ENCODE peak calls at places on chromosome 15, in nine cellular contexts. One of them, this sample, is unnamed.

GRCh38 chr15:38193496-38193895 is 59.1 kb upstream of the SPRED1 start:
- DNase-seq in right cardiac atrium: no peak
- DNase-seq in GM06990: no peak
- DNase-seq in activated CD4-positive, alpha-beta T cell treated with anti-CD3 and anti-CD28 coated beads, Interleukin-2, amount 50 U/mL, for 1 hour: no peak
- DNase-seq in RWPE2: no peak
- DNase-seq in uterus: no peak
- DNase-seq in stimulated activated CD8-positive, alpha-beta memory T cell treated with anti-CD3 and anti-CD28 coated beads, Interleukin-7, amount 100 ng/mL, for 1 hour: no peak
- DNase-seq in HEK293T: no peak
- DNase-seq in neuronal stem cell: no peak
- DNase-seq in this sample: no peak

GRCh38 chr15:70505971-70506887 is 257.1 kb downstream of the UACA start:
- DNase-seq in right cardiac atrium: no peak
- DNase-seq in GM06990: no peak
- DNase-seq in activated CD4-positive, alpha-beta T cell treated with anti-CD3 and anti-CD28 coated beads, Interleukin-2, amount 50 U/mL, for 1 hour: no peak
- DNase-seq in RWPE2: no peak
- DNase-seq in uterus: no peak
- DNase-seq in stimulated activated CD8-positive, alpha-beta memory T cell treated with anti-CD3 and anti-CD28 coated beads, Interleukin-7, amount 100 ng/mL, for 1 hour: no peak
- DNase-seq in HEK293T: no peak
- DNase-seq in neuronal stem cell: no peak
- DNase-seq in this sample: no peak

GRCh38 chr15:31279221-31280036 is 47.2 kb upstream of the KLF13 start:
- DNase-seq in right cardiac atrium: peak
- DNase-seq in GM06990: no peak
- DNase-seq in activated CD4-positive, alpha-beta T cell treated with anti-CD3 and anti-CD28 coated beads, Interleukin-2, amount 50 U/mL, for 1 hour: no peak
- DNase-seq in RWPE2: peak
- DNase-seq in uterus: no peak
- DNase-seq in stimulated activated CD8-positive, alpha-beta memory T cell treated with anti-CD3 and anti-CD28 coated beads, Interleukin-7, amount 100 ng/mL, for 1 hour: no peak
- DNase-seq in HEK293T: no peak
- DNase-seq in neuronal stem cell: no peak
- DNase-seq in this sample: peak

GRCh38 chr15:75594276-75594675 is 15.2 kb upstream of the PTPN9 start:
- DNase-seq in right cardiac atrium: no peak
- DNase-seq in GM06990: no peak
- DNase-seq in activated CD4-positive, alpha-beta T cell treated with anti-CD3 and anti-CD28 coated beads, Interleukin-2, amount 50 U/mL, for 1 hour: no peak
- DNase-seq in RWPE2: peak
- DNase-seq in uterus: peak
- DNase-seq in stimulated activated CD8-positive, alpha-beta memory T cell treated with anti-CD3 and anti-CD28 coated beads, Interleukin-7, amount 100 ng/mL, for 1 hour: no peak
- DNase-seq in HEK293T: no peak
- DNase-seq in neuronal stem cell: no peak
- DNase-seq in this sample: no peak

GRCh38 chr15:36501063-36501678 is 78.3 kb upstream of the CDIN1 start:
- DNase-seq in right cardiac atrium: no peak
- DNase-seq in GM06990: no peak
- DNase-seq in activated CD4-positive, alpha-beta T cell treated with anti-CD3 and anti-CD28 coated beads, Interleukin-2, amount 50 U/mL, for 1 hour: no peak
- DNase-seq in RWPE2: no peak
- DNase-seq in uterus: no peak
- DNase-seq in stimulated activated CD8-positive, alpha-beta memory T cell treated with anti-CD3 and anti-CD28 coated beads, Interleukin-7, amount 100 ng/mL, for 1 hour: no peak
- DNase-seq in HEK293T: peak
- DNase-seq in neuronal stem cell: peak
- DNase-seq in this sample: peak

GRCh38 chr15:76711351-76711827 is 193.8 kb downstream of the SCAPER start:
- DNase-seq in right cardiac atrium: no peak
- DNase-seq in GM06990: peak
- DNase-seq in activated CD4-positive, alpha-beta T cell treated with anti-CD3 and anti-CD28 coated beads, Interleukin-2, amount 50 U/mL, for 1 hour: no peak
- DNase-seq in RWPE2: no peak
- DNase-seq in uterus: no peak
- DNase-seq in stimulated activated CD8-positive, alpha-beta memory T cell treated with anti-CD3 and anti-CD28 coated beads, Interleukin-7, amount 100 ng/mL, for 1 hour: no peak
- DNase-seq in HEK293T: no peak
- DNase-seq in neuronal stem cell: no peak
- DNase-seq in this sample: no peak

GRCh38 chr15:28978661-28979060 is 92.9 kb downstream of the APBA2 start:
- DNase-seq in right cardiac atrium: no peak
- DNase-seq in GM06990: no peak
- DNase-seq in activated CD4-positive, alpha-beta T cell treated with anti-CD3 and anti-CD28 coated beads, Interleukin-2, amount 50 U/mL, for 1 hour: no peak
- DNase-seq in RWPE2: no peak
- DNase-seq in uterus: no peak
- DNase-seq in stimulated activated CD8-positive, alpha-beta memory T cell treated with anti-CD3 and anti-CD28 coated beads, Interleukin-7, amount 100 ng/mL, for 1 hour: no peak
- DNase-seq in HEK293T: no peak
- DNase-seq in neuronal stem cell: no peak
- DNase-seq in this sample: no peak

GRCh38 chr15:42736178-42736792 is 643 bp downstream of the CDAN1 start:
- DNase-seq in right cardiac atrium: peak
- DNase-seq in GM06990: peak
- DNase-seq in activated CD4-positive, alpha-beta T cell treated with anti-CD3 and anti-CD28 coated beads, Interleukin-2, amount 50 U/mL, for 1 hour: no peak
- DNase-seq in RWPE2: peak
- DNase-seq in uterus: peak
- DNase-seq in stimulated activated CD8-positive, alpha-beta memory T cell treated with anti-CD3 and anti-CD28 coated beads, Interleukin-7, amount 100 ng/mL, for 1 hour: no peak
- DNase-seq in HEK293T: peak
- DNase-seq in neuronal stem cell: no peak
- DNase-seq in this sample: no peak

GRCh38 chr15:88258021-88258641 is 1.6 kb upstream of the NTRK3 start:
- DNase-seq in right cardiac atrium: peak
- DNase-seq in GM06990: no peak
- DNase-seq in activated CD4-positive, alpha-beta T cell treated with anti-CD3 and anti-CD28 coated beads, Interleukin-2, amount 50 U/mL, for 1 hour: no peak
- DNase-seq in RWPE2: no peak
- DNase-seq in uterus: no peak
- DNase-seq in stimulated activated CD8-positive, alpha-beta memory T cell treated with anti-CD3 and anti-CD28 coated beads, Interleukin-7, amount 100 ng/mL, for 1 hour: no peak
- DNase-seq in HEK293T: peak
- DNase-seq in neuronal stem cell: peak
- DNase-seq in this sample: no peak

GRCh38 chr15:20294651-20295237 is 246.9 kb downstream of the GOLGA6L6 start:
- DNase-seq in right cardiac atrium: no peak
- DNase-seq in GM06990: no peak
- DNase-seq in activated CD4-positive, alpha-beta T cell treated with anti-CD3 and anti-CD28 coated beads, Interleukin-2, amount 50 U/mL, for 1 hour: no peak
- DNase-seq in RWPE2: no peak
- DNase-seq in uterus: no peak
- DNase-seq in stimulated activated CD8-positive, alpha-beta memory T cell treated with anti-CD3 and anti-CD28 coated beads, Interleukin-7, amount 100 ng/mL, for 1 hour: no peak
- DNase-seq in HEK293T: no peak
- DNase-seq in neuronal stem cell: peak
- DNase-seq in this sample: no peak

GRCh38 chr15:92166029-92166428 is 227.7 kb upstream of the ST8SIA2 start:
- DNase-seq in right cardiac atrium: peak
- DNase-seq in GM06990: no peak
- DNase-seq in activated CD4-positive, alpha-beta T cell treated with anti-CD3 and anti-CD28 coated beads, Interleukin-2, amount 50 U/mL, for 1 hour: no peak
- DNase-seq in RWPE2: no peak
- DNase-seq in uterus: no peak
- DNase-seq in stimulated activated CD8-positive, alpha-beta memory T cell treated with anti-CD3 and anti-CD28 coated beads, Interleukin-7, amount 100 ng/mL, for 1 hour: no peak
- DNase-seq in HEK293T: no peak
- DNase-seq in neuronal stem cell: no peak
- DNase-seq in this sample: no peak

GRCh38 chr15:72994778-72995177 is 57.5 kb upstream of the NEO1 start:
- DNase-seq in right cardiac atrium: peak
- DNase-seq in GM06990: no peak
- DNase-seq in activated CD4-positive, alpha-beta T cell treated with anti-CD3 and anti-CD28 coated beads, Interleukin-2, amount 50 U/mL, for 1 hour: no peak
- DNase-seq in RWPE2: no peak
- DNase-seq in uterus: no peak
- DNase-seq in stimulated activated CD8-positive, alpha-beta memory T cell treated with anti-CD3 and anti-CD28 coated beads, Interleukin-7, amount 100 ng/mL, for 1 hour: no peak
- DNase-seq in HEK293T: no peak
- DNase-seq in neuronal stem cell: no peak
- DNase-seq in this sample: no peak

GRCh38 chr15:60376677-60377095 is 21.1 kb downstream of the ANXA2 start:
- DNase-seq in right cardiac atrium: no peak
- DNase-seq in GM06990: no peak
- DNase-seq in activated CD4-positive, alpha-beta T cell treated with anti-CD3 and anti-CD28 coated beads, Interleukin-2, amount 50 U/mL, for 1 hour: no peak
- DNase-seq in RWPE2: no peak
- DNase-seq in uterus: no peak
- DNase-seq in stimulated activated CD8-positive, alpha-beta memory T cell treated with anti-CD3 and anti-CD28 coated beads, Interleukin-7, amount 100 ng/mL, for 1 hour: no peak
- DNase-seq in HEK293T: no peak
- DNase-seq in neuronal stem cell: no peak
- DNase-seq in this sample: no peak

GRCh38 chr15:50137330-50137761 is 18.3 kb upstream of the ATP8B4 start:
- DNase-seq in right cardiac atrium: no peak
- DNase-seq in GM06990: no peak
- DNase-seq in activated CD4-positive, alpha-beta T cell treated with anti-CD3 and anti-CD28 coated beads, Interleukin-2, amount 50 U/mL, for 1 hour: no peak
- DNase-seq in RWPE2: peak
- DNase-seq in uterus: no peak
- DNase-seq in stimulated activated CD8-positive, alpha-beta memory T cell treated with anti-CD3 and anti-CD28 coated beads, Interleukin-7, amount 100 ng/mL, for 1 hour: no peak
- DNase-seq in HEK293T: no peak
- DNase-seq in neuronal stem cell: no peak
- DNase-seq in this sample: no peak

GRCh38 chr15:47715856-47716445 is 1.4 kb upstream of the SEMA6D start:
- DNase-seq in right cardiac atrium: peak
- DNase-seq in GM06990: no peak
- DNase-seq in activated CD4-positive, alpha-beta T cell treated with anti-CD3 and anti-CD28 coated beads, Interleukin-2, amount 50 U/mL, for 1 hour: no peak
- DNase-seq in RWPE2: no peak
- DNase-seq in uterus: no peak
- DNase-seq in stimulated activated CD8-positive, alpha-beta memory T cell treated with anti-CD3 and anti-CD28 coated beads, Interleukin-7, amount 100 ng/mL, for 1 hour: no peak
- DNase-seq in HEK293T: no peak
- DNase-seq in neuronal stem cell: peak
- DNase-seq in this sample: no peak

GRCh38 chr15:97235285-97235985 is 725.1 kb upstream of the ARRDC4 start:
- DNase-seq in right cardiac atrium: peak
- DNase-seq in GM06990: no peak
- DNase-seq in activated CD4-positive, alpha-beta T cell treated with anti-CD3 and anti-CD28 coated beads, Interleukin-2, amount 50 U/mL, for 1 hour: peak
- DNase-seq in RWPE2: no peak
- DNase-seq in uterus: peak
- DNase-seq in stimulated activated CD8-positive, alpha-beta memory T cell treated with anti-CD3 and anti-CD28 coated beads, Interleukin-7, amount 100 ng/mL, for 1 hour: no peak
- DNase-seq in HEK293T: peak
- DNase-seq in neuronal stem cell: peak
- DNase-seq in this sample: no peak

GRCh38 chr15:91465696-91466095 is 365.6 kb downstream of the SV2B start:
- DNase-seq in right cardiac atrium: no peak
- DNase-seq in GM06990: no peak
- DNase-seq in activated CD4-positive, alpha-beta T cell treated with anti-CD3 and anti-CD28 coated beads, Interleukin-2, amount 50 U/mL, for 1 hour: no peak
- DNase-seq in RWPE2: no peak
- DNase-seq in uterus: no peak
- DNase-seq in stimulated activated CD8-positive, alpha-beta memory T cell treated with anti-CD3 and anti-CD28 coated beads, Interleukin-7, amount 100 ng/mL, for 1 hour: no peak
- DNase-seq in HEK293T: no peak
- DNase-seq in neuronal stem cell: no peak
- DNase-seq in this sample: no peak

GRCh38 chr15:71940004-71940588 is 129.7 kb downstream of the NR2E3 start:
- DNase-seq in right cardiac atrium: no peak
- DNase-seq in GM06990: no peak
- DNase-seq in activated CD4-positive, alpha-beta T cell treated with anti-CD3 and anti-CD28 coated beads, Interleukin-2, amount 50 U/mL, for 1 hour: no peak
- DNase-seq in RWPE2: peak
- DNase-seq in uterus: no peak
- DNase-seq in stimulated activated CD8-positive, alpha-beta memory T cell treated with anti-CD3 and anti-CD28 coated beads, Interleukin-7, amount 100 ng/mL, for 1 hour: no peak
- DNase-seq in HEK293T: no peak
- DNase-seq in neuronal stem cell: no peak
- DNase-seq in this sample: no peak

GRCh38 chr15:52566889-52567288 is 1.9 kb downstream of the ARPP19 start:
- DNase-seq in right cardiac atrium: no peak
- DNase-seq in GM06990: no peak
- DNase-seq in activated CD4-positive, alpha-beta T cell treated with anti-CD3 and anti-CD28 coated beads, Interleukin-2, amount 50 U/mL, for 1 hour: no peak
- DNase-seq in RWPE2: no peak
- DNase-seq in uterus: no peak
- DNase-seq in stimulated activated CD8-positive, alpha-beta memory T cell treated with anti-CD3 and anti-CD28 coated beads, Interleukin-7, amount 100 ng/mL, for 1 hour: no peak
- DNase-seq in HEK293T: no peak
- DNase-seq in neuronal stem cell: no peak
- DNase-seq in this sample: no peak

GRCh38 chr15:90870354-90871096 is 2.1 kb downstream of the FURIN start:
- DNase-seq in right cardiac atrium: peak
- DNase-seq in GM06990: no peak
- DNase-seq in activated CD4-positive, alpha-beta T cell treated with anti-CD3 and anti-CD28 coated beads, Interleukin-2, amount 50 U/mL, for 1 hour: no peak
- DNase-seq in RWPE2: no peak
- DNase-seq in uterus: no peak
- DNase-seq in stimulated activated CD8-positive, alpha-beta memory T cell treated with anti-CD3 and anti-CD28 coated beads, Interleukin-7, amount 100 ng/mL, for 1 hour: no peak
- DNase-seq in HEK293T: no peak
- DNase-seq in neuronal stem cell: no peak
- DNase-seq in this sample: no peak

GRCh38 chr15:38842991-38843610 is 278.5 kb upstream of the RASGRP1 start:
- DNase-seq in right cardiac atrium: no peak
- DNase-seq in GM06990: no peak
- DNase-seq in activated CD4-positive, alpha-beta T cell treated with anti-CD3 and anti-CD28 coated beads, Interleukin-2, amount 50 U/mL, for 1 hour: no peak
- DNase-seq in RWPE2: no peak
- DNase-seq in uterus: no peak
- DNase-seq in stimulated activated CD8-positive, alpha-beta memory T cell treated with anti-CD3 and anti-CD28 coated beads, Interleukin-7, amount 100 ng/mL, for 1 hour: no peak
- DNase-seq in HEK293T: no peak
- DNase-seq in neuronal stem cell: no peak
- DNase-seq in this sample: no peak

GRCh38 chr15:99983171-99983891 is 250.1 kb upstream of the LYSMD4 start:
- DNase-seq in right cardiac atrium: no peak
- DNase-seq in GM06990: no peak
- DNase-seq in activated CD4-positive, alpha-beta T cell treated with anti-CD3 and anti-CD28 coated beads, Interleukin-2, amount 50 U/mL, for 1 hour: no peak
- DNase-seq in RWPE2: no peak
- DNase-seq in uterus: no peak
- DNase-seq in stimulated activated CD8-positive, alpha-beta memory T cell treated with anti-CD3 and anti-CD28 coated beads, Interleukin-7, amount 100 ng/mL, for 1 hour: no peak
- DNase-seq in HEK293T: no peak
- DNase-seq in neuronal stem cell: no peak
- DNase-seq in this sample: no peak

GRCh38 chr15:45242289-45242688 is 9.7 kb upstream of the SLC28A2 start:
- DNase-seq in right cardiac atrium: no peak
- DNase-seq in GM06990: peak
- DNase-seq in activated CD4-positive, alpha-beta T cell treated with anti-CD3 and anti-CD28 coated beads, Interleukin-2, amount 50 U/mL, for 1 hour: no peak
- DNase-seq in RWPE2: no peak
- DNase-seq in uterus: no peak
- DNase-seq in stimulated activated CD8-positive, alpha-beta memory T cell treated with anti-CD3 and anti-CD28 coated beads, Interleukin-7, amount 100 ng/mL, for 1 hour: no peak
- DNase-seq in HEK293T: no peak
- DNase-seq in neuronal stem cell: peak
- DNase-seq in this sample: no peak

GRCh38 chr15:99443768-99444446 is 121.9 kb upstream of the MEF2A start:
- DNase-seq in right cardiac atrium: peak
- DNase-seq in GM06990: no peak
- DNase-seq in activated CD4-positive, alpha-beta T cell treated with anti-CD3 and anti-CD28 coated beads, Interleukin-2, amount 50 U/mL, for 1 hour: no peak
- DNase-seq in RWPE2: no peak
- DNase-seq in uterus: peak
- DNase-seq in stimulated activated CD8-positive, alpha-beta memory T cell treated with anti-CD3 and anti-CD28 coated beads, Interleukin-7, amount 100 ng/mL, for 1 hour: no peak
- DNase-seq in HEK293T: no peak
- DNase-seq in neuronal stem cell: no peak
- DNase-seq in this sample: no peak

GRCh38 chr15:73560501-73561117 is 72.6 kb downstream of the NPTN start:
- DNase-seq in right cardiac atrium: no peak
- DNase-seq in GM06990: peak
- DNase-seq in activated CD4-positive, alpha-beta T cell treated with anti-CD3 and anti-CD28 coated beads, Interleukin-2, amount 50 U/mL, for 1 hour: no peak
- DNase-seq in RWPE2: no peak
- DNase-seq in uterus: no peak
- DNase-seq in stimulated activated CD8-positive, alpha-beta memory T cell treated with anti-CD3 and anti-CD28 coated beads, Interleukin-7, amount 100 ng/mL, for 1 hour: no peak
- DNase-seq in HEK293T: peak
- DNase-seq in neuronal stem cell: no peak
- DNase-seq in this sample: no peak

GRCh38 chr15:36844453-36845094 is 255.8 kb downstream of the MEIS2 start:
- DNase-seq in right cardiac atrium: no peak
- DNase-seq in GM06990: no peak
- DNase-seq in activated CD4-positive, alpha-beta T cell treated with anti-CD3 and anti-CD28 coated beads, Interleukin-2, amount 50 U/mL, for 1 hour: no peak
- DNase-seq in RWPE2: no peak
- DNase-seq in uterus: no peak
- DNase-seq in stimulated activated CD8-positive, alpha-beta memory T cell treated with anti-CD3 and anti-CD28 coated beads, Interleukin-7, amount 100 ng/mL, for 1 hour: no peak
- DNase-seq in HEK293T: peak
- DNase-seq in neuronal stem cell: no peak
- DNase-seq in this sample: no peak

GRCh38 chr15:59741274-59741906 is 52.3 kb upstream of the BNIP2 start:
- DNase-seq in right cardiac atrium: no peak
- DNase-seq in GM06990: no peak
- DNase-seq in activated CD4-positive, alpha-beta T cell treated with anti-CD3 and anti-CD28 coated beads, Interleukin-2, amount 50 U/mL, for 1 hour: no peak
- DNase-seq in RWPE2: no peak
- DNase-seq in uterus: no peak
- DNase-seq in stimulated activated CD8-positive, alpha-beta memory T cell treated with anti-CD3 and anti-CD28 coated beads, Interleukin-7, amount 100 ng/mL, for 1 hour: no peak
- DNase-seq in HEK293T: peak
- DNase-seq in neuronal stem cell: peak
- DNase-seq in this sample: no peak

GRCh38 chr15:99925661-99926461 is 192.6 kb upstream of the LYSMD4 start:
- DNase-seq in right cardiac atrium: peak
- DNase-seq in GM06990: peak
- DNase-seq in activated CD4-positive, alpha-beta T cell treated with anti-CD3 and anti-CD28 coated beads, Interleukin-2, amount 50 U/mL, for 1 hour: peak
- DNase-seq in RWPE2: no peak
- DNase-seq in uterus: peak
- DNase-seq in stimulated activated CD8-positive, alpha-beta memory T cell treated with anti-CD3 and anti-CD28 coated beads, Interleukin-7, amount 100 ng/mL, for 1 hour: peak
- DNase-seq in HEK293T: no peak
- DNase-seq in neuronal stem cell: peak
- DNase-seq in this sample: peak

GRCh38 chr15:61530769-61531168 is 301.7 kb upstream of the RORA start:
- DNase-seq in right cardiac atrium: no peak
- DNase-seq in GM06990: no peak
- DNase-seq in activated CD4-positive, alpha-beta T cell treated with anti-CD3 and anti-CD28 coated beads, Interleukin-2, amount 50 U/mL, for 1 hour: no peak
- DNase-seq in RWPE2: no peak
- DNase-seq in uterus: no peak
- DNase-seq in stimulated activated CD8-positive, alpha-beta memory T cell treated with anti-CD3 and anti-CD28 coated beads, Interleukin-7, amount 100 ng/mL, for 1 hour: no peak
- DNase-seq in HEK293T: no peak
- DNase-seq in neuronal stem cell: no peak
- DNase-seq in this sample: no peak

GRCh38 chr15:75673426-75674247 is 25.9 kb downstream of the SNX33 start:
- DNase-seq in right cardiac atrium: peak
- DNase-seq in GM06990: no peak
- DNase-seq in activated CD4-positive, alpha-beta T cell treated with anti-CD3 and anti-CD28 coated beads, Interleukin-2, amount 50 U/mL, for 1 hour: no peak
- DNase-seq in RWPE2: no peak
- DNase-seq in uterus: peak
- DNase-seq in stimulated activated CD8-positive, alpha-beta memory T cell treated with anti-CD3 and anti-CD28 coated beads, Interleukin-7, amount 100 ng/mL, for 1 hour: no peak
- DNase-seq in HEK293T: no peak
- DNase-seq in neuronal stem cell: no peak
- DNase-seq in this sample: no peak

GRCh38 chr15:60949034-60949977 is 279.8 kb downstream of the RORA start:
- DNase-seq in right cardiac atrium: peak
- DNase-seq in GM06990: no peak
- DNase-seq in activated CD4-positive, alpha-beta T cell treated with anti-CD3 and anti-CD28 coated beads, Interleukin-2, amount 50 U/mL, for 1 hour: no peak
- DNase-seq in RWPE2: no peak
- DNase-seq in uterus: peak
- DNase-seq in stimulated activated CD8-positive, alpha-beta memory T cell treated with anti-CD3 and anti-CD28 coated beads, Interleukin-7, amount 100 ng/mL, for 1 hour: no peak
- DNase-seq in HEK293T: no peak
- DNase-seq in neuronal stem cell: no peak
- DNase-seq in this sample: no peak

This sample was measured in cerebellar nuclear complex.